ENCODE peak calls at places on chromosome 5, in eight cellular contexts. W, A, E, I, V, C, S and Z are unnamed samples.

GRCh38 chr5:37792976-37793328 is 46.9 kb downstream of the GDNF start:
- DNase-seq in W (no peak), A (peak), E (no peak), I (no peak), V (no peak), C (no peak), S (peak), Z (no peak)

GRCh38 chr5:135079760-135080159 is 45.7 kb upstream of the PITX1 start:
- DNase-seq in W (no peak), A (no peak), E (no peak), I (no peak), V (no peak), C (no peak), S (no peak), Z (no peak)

GRCh38 chr5:147697380-147697779 is 85.1 kb downstream of the JAKMIP2 start:
- DNase-seq in W (no peak), A (no peak), E (no peak), I (no peak), V (no peak), C (no peak), S (no peak), Z (no peak)

GRCh38 chr5:179300834-179301233 is 44.4 kb downstream of the ADAMTS2 start:
- DNase-seq in W (no peak), A (no peak), E (no peak), I (no peak), V (no peak), C (no peak), S (no peak), Z (no peak)

GRCh38 chr5:32687167-32687831 is 23.8 kb upstream of the NPR3 start:
- DNase-seq in W (no peak), A (peak), E (no peak), I (no peak), V (no peak), C (no peak), S (peak), Z (no peak)

GRCh38 chr5:19638461-19638860 is 349.5 kb downstream of the CDH18 start:
- DNase-seq in W (no peak), A (no peak), E (no peak), I (no peak), V (no peak), C (no peak), S (no peak), Z (no peak)

GRCh38 chr5:21831145-21831787 is 1021.9 kb downstream of the CDH12 start:
- DNase-seq in W (no peak), A (no peak), E (no peak), I (no peak), V (no peak), C (no peak), S (no peak), Z (no peak)

GRCh38 chr5:171415115-171415730 is 4.2 kb upstream of the FGF18 start:
- DNase-seq in W (no peak), A (peak), E (no peak), I (no peak), V (no peak), C (peak), S (peak), Z (peak)

GRCh38 chr5:154487541-154487940 is 9.5 kb upstream of the HAND1 start:
- DNase-seq in W (no peak), A (no peak), E (no peak), I (no peak), V (no peak), C (no peak), S (no peak), Z (no peak)

GRCh38 chr5:157108961-157109360 is at the start of gene HAVCR2:
- DNase-seq in W (peak), A (no peak), E (peak), I (peak), V (no peak), C (no peak), S (no peak), Z (no peak)

GRCh38 chr5:1161108-1161831 is 40.1 kb upstream of the SLC6A19 start:
- DNase-seq in W (no peak), A (no peak), E (no peak), I (no peak), V (no peak), C (no peak), S (no peak), Z (no peak)

GRCh38 chr5:53679261-53679660 is 118.8 kb downstream of the NDUFS4 start:
- DNase-seq in W (no peak), A (peak), E (no peak), I (no peak), V (no peak), C (no peak), S (peak), Z (no peak)

GRCh38 chr5:150568663-150569062 is 60.7 kb downstream of the NDST1 start:
- DNase-seq in W (no peak), A (no peak), E (no peak), I (no peak), V (no peak), C (no peak), S (no peak), Z (no peak)

GRCh38 chr5:140753561-140753960 is 32.4 kb upstream of the PCDHA1 start:
- DNase-seq in W (no peak), A (no peak), E (no peak), I (no peak), V (no peak), C (no peak), S (no peak), Z (no peak)

GRCh38 chr5:174998131-174998730 is 273.8 kb downstream of the MSX2 start:
- DNase-seq in W (no peak), A (no peak), E (no peak), I (no peak), V (no peak), C (no peak), S (no peak), Z (no peak)

GRCh38 chr5:126594077-126594476 is 942 bp downstream of the ALDH7A1 start:
- DNase-seq in W (no peak), A (peak), E (no peak), I (no peak), V (no peak), C (no peak), S (peak), Z (no peak)

GRCh38 chr5:178232124-178232919 is at the start of gene PHYKPL:
- DNase-seq in W (peak), A (peak), E (no peak), I (peak), V (peak), C (peak), S (peak), Z (peak)

GRCh38 chr5:96049398-96050272 is 88.0 kb upstream of the ELL2 start:
- DNase-seq in W (no peak), A (peak), E (no peak), I (no peak), V (no peak), C (no peak), S (peak), Z (no peak)

GRCh38 chr5:8209500-8209899 is 340.6 kb downstream of the MTRR start:
- DNase-seq in W (no peak), A (no peak), E (no peak), I (no peak), V (no peak), C (no peak), S (no peak), Z (no peak)

GRCh38 chr5:169302491-169303118 is 1.7 kb upstream of the SLIT3 start:
- DNase-seq in W (peak), A (peak), E (peak), I (peak), V (peak), C (peak), S (peak), Z (peak)

GRCh38 chr5:74514888-74515551 is 125.5 kb downstream of the ENC1 start:
- DNase-seq in W (no peak), A (no peak), E (no peak), I (no peak), V (no peak), C (no peak), S (no peak), Z (no peak)

GRCh38 chr5:132221781-132222648 is 5.6 kb downstream of the P4HA2 start:
- DNase-seq in W (no peak), A (peak), E (no peak), I (peak), V (no peak), C (peak), S (peak), Z (no peak)

GRCh38 chr5:26482817-26483375 is 555.5 kb downstream of the CDH9 start:
- DNase-seq in W (no peak), A (no peak), E (peak), I (no peak), V (peak), C (no peak), S (no peak), Z (peak)

GRCh38 chr5:112415552-112415951 is 3.5 kb downstream of the EPB41L4A start:
- DNase-seq in W (no peak), A (no peak), E (no peak), I (no peak), V (no peak), C (no peak), S (no peak), Z (no peak)

GRCh38 chr5:16057277-16057676 is 122.3 kb downstream of the MARCHF11 start:
- DNase-seq in W (no peak), A (peak), E (no peak), I (no peak), V (no peak), C (no peak), S (no peak), Z (no peak)

GRCh38 chr5:111755942-111756353 is 1.0 kb downstream of the NREP start:
- DNase-seq in W (no peak), A (no peak), E (peak), I (no peak), V (no peak), C (no peak), S (peak), Z (no peak)

GRCh38 chr5:143176048-143176447 is 227.4 kb downstream of the NR3C1 start:
- DNase-seq in W (no peak), A (peak), E (peak), I (no peak), V (no peak), C (no peak), S (peak), Z (peak)

GRCh38 chr5:104594850-104595249 is 1032.3 kb upstream of the NUDT12 start:
- DNase-seq in W (no peak), A (no peak), E (no peak), I (no peak), V (no peak), C (no peak), S (no peak), Z (no peak)

GRCh38 chr5:60960591-60960990 is 15.6 kb downstream of the NDUFAF2 start:
- DNase-seq in W (no peak), A (no peak), E (peak), I (no peak), V (no peak), C (no peak), S (peak), Z (peak)

GRCh38 chr5:135977375-135977928 is 22.7 kb upstream of the LECT2 start:
- DNase-seq in W (peak), A (peak), E (peak), I (peak), V (peak), C (no peak), S (peak), Z (peak)

GRCh38 chr5:80161165-80161564 is 94.7 kb downstream of the SERINC5 start:
- DNase-seq in W (no peak), A (no peak), E (no peak), I (no peak), V (no peak), C (no peak), S (no peak), Z (no peak)

GRCh38 chr5:21452429-21452828 is 1400.7 kb downstream of the CDH12 start:
- DNase-seq in W (no peak), A (no peak), E (no peak), I (no peak), V (no peak), C (no peak), S (no peak), Z (no peak)